ENCODE peak calls at places on chromosome 12, in four cellular contexts. V is HL-60, B is NCI-H1105, X is EL. R is an unnamed sample.

GRCh38 chr12:90112668-90113067 is 404.0 kb upstream of the ATP2B1 start:
- DNase-seq in V (no peak), B (no peak), X (no peak), R (no peak)

GRCh38 chr12:88391556-88391955 is 188.7 kb downstream of the KITLG start:
- DNase-seq in V (no peak), B (no peak), X (peak), R (no peak)

GRCh38 chr12:24361860-24362581 is 412.6 kb upstream of the SOX5 start:
- DNase-seq in V (no peak), B (no peak), X (no peak), R (no peak)

GRCh38 chr12:25994252-25994651 is 35.8 kb downstream of the RASSF8 start:
- DNase-seq in V (no peak), B (no peak), X (peak), R (no peak)

GRCh38 chr12:32907898-32908476 is 11.4 kb upstream of the PKP2 start:
- DNase-seq in V (no peak), B (no peak), X (no peak), R (no peak)

GRCh38 chr12:29350080-29350479 is 30.9 kb downstream of the ERGIC2 start:
- DNase-seq in V (no peak), B (peak), X (peak), R (no peak)

GRCh38 chr12:6563448-6564050 is 4.5 kb downstream of the NOP2 start:
- DNase-seq in V (no peak), B (peak), X (peak), R (peak)

GRCh38 chr12:211639-212382 is 2.1 kb downstream of the SLC6A12 start:
- DNase-seq in V (no peak), B (no peak), X (no peak), R (no peak)

GRCh38 chr12:39467432-39467870 is 24.5 kb upstream of the KIF21A start:
- DNase-seq in V (no peak), B (no peak), X (peak), R (no peak)

GRCh38 chr12:34398366-34398705 is 376.0 kb downstream of the ALG10 start:
- DNase-seq in V (no peak), B (no peak), X (no peak), R (no peak)

GRCh38 chr12:101995684-101996083 is 66.1 kb downstream of the WASHC3 start:
- DNase-seq in V (no peak), B (no peak), X (no peak), R (no peak)

GRCh38 chr12:14773685-14774073 is 29.6 kb downstream of the WBP11 start:
- DNase-seq in V (no peak), B (no peak), X (no peak), R (no peak)

GRCh38 chr12:90683871-90684270 is 271.1 kb downstream of the CCER1 start:
- DNase-seq in V (peak), B (no peak), X (no peak), R (no peak)

GRCh38 chr12:946656-947055 is 2.8 kb downstream of the RAD52 start:
- DNase-seq in V (no peak), B (no peak), X (peak), R (no peak)

GRCh38 chr12:1590083-1590979 is 4.0 kb downstream of the FBXL14 start:
- DNase-seq in V (no peak), B (no peak), X (peak), R (no peak)

GRCh38 chr12:49533331-49533730 is 5.5 kb upstream of the KCNH3 start:
- DNase-seq in V (no peak), B (no peak), X (no peak), R (peak)

GRCh38 chr12:116924558-116925453 is 14.1 kb downstream of the FBXW8 start:
- DNase-seq in V (no peak), B (no peak), X (peak), R (no peak)

GRCh38 chr12:65556676-65557424 is 267.4 kb upstream of the HMGA2 start:
- DNase-seq in V (peak), B (peak), X (peak), R (peak)

GRCh38 chr12:51635371-51635770 is 44.3 kb downstream of the SCN8A start:
- DNase-seq in V (no peak), B (no peak), X (peak), R (no peak)

GRCh38 chr12:56634837-56635538 is 4.9 kb upstream of the BAZ2A start:
- DNase-seq in V (peak), B (peak), X (peak), R (peak)

GRCh38 chr12:29589271-29589670 is 91.8 kb upstream of the OVCH1 start:
- DNase-seq in V (no peak), B (no peak), X (no peak), R (no peak)

GRCh38 chr12:132174703-132175490 is 30.6 kb downstream of the NOC4L start:
- DNase-seq in V (no peak), B (no peak), X (no peak), R (no peak)

GRCh38 chr12:11762723-11763326 is 113.4 kb downstream of the ETV6 start:
- DNase-seq in V (no peak), B (no peak), X (peak), R (no peak)

GRCh38 chr12:112836736-112837628 is 45.4 kb downstream of the RPH3A start:
- DNase-seq in V (no peak), B (no peak), X (no peak), R (no peak)

GRCh38 chr12:67804168-67804567 is 155.6 kb downstream of the DYRK2 start:
- DNase-seq in V (no peak), B (no peak), X (no peak), R (no peak)

GRCh38 chr12:62846506-62846905 is 88.4 kb downstream of the PPM1H start:
- DNase-seq in V (no peak), B (no peak), X (peak), R (no peak)

GRCh38 chr12:700061-700460 is 36.8 kb upstream of the NINJ2 start:
- DNase-seq in V (no peak), B (no peak), X (no peak), R (no peak)

GRCh38 chr12:112939761-112940357 is 1.6 kb downstream of the OAS3 start:
- DNase-seq in V (no peak), B (no peak), X (peak), R (no peak)

GRCh38 chr12:63668028-63668799 is at the start of gene DPY19L2:
- DNase-seq in V (peak), B (peak), X (peak), R (peak)

GRCh38 chr12:14886271-14886670 is 617 bp upstream of the MGP start:
- DNase-seq in V (no peak), B (peak), X (no peak), R (peak)

GRCh38 chr12:91057771-91058170 is at the start of gene KERA:
- DNase-seq in V (no peak), B (no peak), X (no peak), R (no peak)

GRCh38 chr12:43029971-43030370 is 440.4 kb upstream of the PRICKLE1 start:
- DNase-seq in V (no peak), B (no peak), X (peak), R (no peak)

GRCh38 chr12:132550830-132551229 is 59.6 kb downstream of the LRCOL1 start:
- DNase-seq in V (no peak), B (no peak), X (no peak), R (no peak)

GRCh38 chr12:51806896-51807295 is 41.6 kb downstream of the FIGNL2 start:
- DNase-seq in V (no peak), B (no peak), X (no peak), R (no peak)

GRCh38 chr12:1171657-1172056 is 180.6 kb downstream of the ERC1 start:
- DNase-seq in V (no peak), B (peak), X (no peak), R (peak)